ENCODE peak calls at places on chromosomes 12 and 14, in five cellular contexts. M, O, N, P and R are unnamed samples.

GRCh38 chr12:56257491-56258067 is 605 bp downstream of the ANKRD52 start:
- DNase-seq in P (peak), N (no peak), M (peak), O (no peak), R (peak)

GRCh38 chr14:56874375-56874774 is 64.1 kb upstream of the OTX2 start:
- DNase-seq in O (no peak), P (peak), N (no peak), M (peak), R (peak)

GRCh38 chr14:46215801-46216200 is 435.8 kb downstream of the RPL10L start:
- DNase-seq in N (no peak), O (no peak), M (no peak), P (no peak), R (no peak)

GRCh38 chr14:99677231-99677891 is 6.7 kb upstream of the CYP46A1 start:
- DNase-seq in P (no peak), O (no peak), N (no peak), M (no peak), R (no peak)

GRCh38 chr12:104263580-104264358 is 39.8 kb upstream of the EID3 start:
- DNase-seq in O (no peak), P (no peak), N (no peak), M (no peak), R (no peak)

GRCh38 chr12:85057370-85057963 is 21.3 kb downstream of the LRRIQ1 start:
- DNase-seq in N (no peak), M (peak), P (peak), O (no peak), R (peak)

GRCh38 chr12:39413836-39414771 is 28.8 kb downstream of the KIF21A start:
- DNase-seq in O (no peak), N (no peak), P (no peak), M (no peak), R (no peak)

GRCh38 chr12:2177003-2177402 is 124.2 kb downstream of the CACNA1C start:
- DNase-seq in M (no peak), P (no peak), O (no peak), N (no peak), R (no peak)

GRCh38 chr12:40039598-40039997 is 66.3 kb downstream of the SLC2A13 start:
- DNase-seq in M (no peak), P (no peak), N (no peak), O (no peak), R (no peak)

GRCh38 chr12:96241484-96242256 is 47.5 kb downstream of the ELK3 start:
- DNase-seq in P (no peak), N (no peak), O (no peak), M (no peak), R (peak)

GRCh38 chr14:100525615-100526014 is 61.6 kb downstream of the BEGAIN start:
- DNase-seq in N (no peak), M (no peak), P (no peak), O (no peak), R (no peak)

GRCh38 chr12:29116414-29116813 is 32.7 kb upstream of the FAR2 start:
- DNase-seq in M (no peak), P (no peak), N (no peak), O (no peak), R (no peak)

GRCh38 chr14:74519316-74520074 is 25.9 kb downstream of the ISCA2 start:
- DNase-seq in M (no peak), P (no peak), N (no peak), O (no peak), R (no peak)

DNA sequence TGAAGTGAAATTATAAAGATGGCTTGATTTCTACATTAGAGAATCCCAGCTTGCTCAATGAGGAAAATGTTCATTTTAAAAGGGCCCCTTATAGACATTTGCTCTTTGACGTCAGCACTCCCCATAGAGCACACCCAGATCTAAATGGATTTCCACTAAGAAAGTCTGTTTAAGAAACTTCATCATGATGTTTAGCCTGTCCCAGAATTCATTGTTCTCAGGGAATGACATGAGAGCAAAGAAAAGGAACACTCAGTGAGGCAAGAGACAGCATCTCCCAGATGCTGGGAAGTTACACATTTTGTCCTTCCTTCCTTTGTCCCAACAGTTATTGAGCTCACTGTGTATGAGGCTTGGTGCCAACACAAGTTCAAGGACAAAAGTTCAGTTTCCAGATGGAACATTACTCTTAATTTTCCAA is 4.9 kb downstream of the PHLDA1 start:
- DNase-seq in P (no peak), N (no peak), M (peak), O (no peak), R (no peak)
- H3K4me2 ChIP-seq in P (no peak), N (no peak), M (no peak), O (no peak), R (no peak)

GRCh38 chr12:68326720-68327119 is 5.4 kb downstream of the MDM1 start:
- DNase-seq in O (no peak), P (no peak), N (no peak), M (no peak), R (no peak)

GRCh38 chr12:68324531-68324930 is 7.6 kb downstream of the MDM1 start:
- DNase-seq in P (no peak), M (no peak), N (no peak), O (no peak), R (no peak)

GRCh38 chr12:68319988-68320623 is 12.1 kb downstream of the MDM1 start:
- DNase-seq in O (no peak), N (no peak), M (no peak), P (peak), R (no peak)

GRCh38 chr12:68317047-68317667 is 15.0 kb downstream of the MDM1 start:
- DNase-seq in N (no peak), O (no peak), P (peak), M (peak), R (peak)

DNA sequence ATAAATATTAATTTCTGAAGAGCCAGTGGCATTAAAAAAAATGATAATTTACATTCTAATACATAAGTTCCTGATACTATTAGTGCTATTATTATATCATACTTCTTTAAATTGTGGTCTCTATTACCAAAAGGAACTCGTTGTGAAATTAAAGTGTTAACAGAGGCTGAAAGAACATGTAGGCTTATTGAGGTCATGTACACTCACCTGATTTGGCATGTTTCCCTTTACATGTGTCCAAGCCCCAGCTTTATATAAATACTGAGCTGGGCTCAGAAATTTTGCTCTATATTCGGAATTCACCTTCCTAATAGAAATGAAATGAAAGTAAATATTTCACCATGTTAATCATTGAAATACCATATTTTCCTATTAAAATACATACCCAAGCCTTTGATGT is 11.0 kb downstream of the MDM1 start:
- DNase-seq in O (no peak), M (no peak), P (no peak), N (no peak), R (no peak)
- TF ChIP-seq CREB1 in O (no peak), M (no peak), P (no peak), N (no peak), R (no peak)

GRCh38 chr12:52964556-52965336 is 15.8 kb downstream of the KRT18 start:
- DNase-seq in M (no peak), N (no peak), P (no peak), O (no peak), R (peak)
- H3K4me2 ChIP-seq in M (peak), N (no peak), P (no peak), O (peak), R (peak)

GRCh38 chr12:130988261-130989175 is 34.8 kb downstream of the ADGRD1 start:
- DNase-seq in P (no peak), M (no peak), N (no peak), O (no peak), R (no peak)
- TF ChIP-seq CREB1 in P (no peak), M (no peak), N (no peak), O (no peak), R (no peak)

DNA sequence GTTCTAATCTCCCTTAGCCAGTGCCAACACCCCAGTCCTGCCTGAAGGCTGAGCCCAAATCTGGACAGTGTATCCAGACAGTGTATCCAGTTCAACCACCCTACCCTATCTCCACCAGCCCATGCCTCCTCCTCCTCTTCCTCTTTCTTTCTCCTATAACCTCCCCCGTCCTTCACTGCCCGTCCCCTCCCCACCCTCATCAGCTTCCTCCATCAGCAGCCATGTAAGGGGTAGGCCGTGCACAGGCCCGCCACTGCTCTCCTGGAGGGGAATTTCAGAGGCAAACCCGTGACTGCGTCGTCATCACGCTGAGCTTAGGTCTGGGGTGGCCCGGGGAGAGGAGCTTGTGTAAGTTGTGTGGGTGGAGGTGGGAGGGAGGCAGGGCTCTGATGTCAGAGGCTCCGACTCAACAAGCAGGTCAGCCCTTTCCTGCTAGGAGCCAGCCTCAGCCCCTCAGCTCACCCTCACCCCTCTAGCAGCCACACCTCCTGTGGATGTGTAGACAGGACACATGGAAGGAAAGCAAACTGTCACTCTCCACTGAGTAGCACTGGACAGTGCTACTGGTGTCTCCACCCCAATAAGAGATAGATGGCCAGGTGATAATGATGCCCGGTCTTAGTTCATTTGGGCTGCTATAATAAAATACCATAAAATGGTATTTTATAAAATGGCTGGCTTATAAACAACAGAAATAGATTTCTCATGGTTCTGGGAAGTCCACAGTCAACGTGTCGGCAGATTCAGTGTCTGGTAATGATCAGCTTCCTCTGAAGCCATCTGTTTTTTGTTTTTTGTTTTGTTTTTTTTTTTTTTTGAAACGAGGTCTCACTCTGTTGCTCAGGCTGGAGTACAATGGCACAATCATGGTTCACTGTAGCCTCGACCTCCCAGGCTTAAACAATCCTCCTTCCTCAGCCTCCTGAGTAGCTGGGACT is 50.4 kb downstream of the IRF2BPL start:
- DNase-seq in N (peak), M (peak), O (no peak), P (peak), R (no peak)
- H3K4me2 ChIP-seq in N (peak), M (peak), O (no peak), P (peak), R (no peak)

GRCh38 chr12:128325646-128326045 is 58.7 kb downstream of the TMEM132C start:
- DNase-seq in O (no peak), M (no peak), P (no peak), N (no peak), R (no peak)
- TF ChIP-seq CREB1 in O (no peak), M (no peak), P (no peak), N (no peak), R (no peak)